ENCODE peak calls at places on chromosomes 6 and 20, in six cellular contexts. One of them, this sample, is unnamed.

GRCh38 chr6:54248994-54249393 is 59.2 kb upstream of the TINAG start:
- DNase-seq in tibial nerve: no peak
- DNase-seq in NCI-H345: no peak
- DNase-seq in occipital lobe: no peak
- DNase-seq in hippocampal formation: no peak
- DNase-seq in GM12865: no peak
- DNase-seq in this sample: no peak

GRCh38 chr6:46129634-46130505 is at the start of gene ENPP4:
- DNase-seq in tibial nerve: peak
- DNase-seq in NCI-H345: peak
- DNase-seq in occipital lobe: peak
- DNase-seq in hippocampal formation: peak
- DNase-seq in GM12865: peak
- DNase-seq in this sample: peak

GRCh38 chr6:64874776-64875175 is 832.2 kb downstream of the EYS start:
- DNase-seq in tibial nerve: no peak
- DNase-seq in NCI-H345: no peak
- DNase-seq in occipital lobe: no peak
- DNase-seq in hippocampal formation: no peak
- DNase-seq in GM12865: no peak
- DNase-seq in this sample: no peak

GRCh38 chr6:119739776-119740175 is 390.2 kb upstream of the MAN1A1 start:
- DNase-seq in tibial nerve: no peak
- DNase-seq in NCI-H345: no peak
- DNase-seq in occipital lobe: no peak
- DNase-seq in hippocampal formation: no peak
- DNase-seq in GM12865: no peak
- DNase-seq in this sample: peak

GRCh38 chr20:54995021-54995420 is 519.6 kb downstream of the DOK5 start:
- DNase-seq in tibial nerve: no peak
- DNase-seq in NCI-H345: no peak
- DNase-seq in occipital lobe: no peak
- DNase-seq in hippocampal formation: no peak
- DNase-seq in GM12865: no peak
- DNase-seq in this sample: no peak

GRCh38 chr6:110355031-110355430 is 3.1 kb downstream of the METTL24 start:
- DNase-seq in tibial nerve: no peak
- DNase-seq in NCI-H345: no peak
- DNase-seq in occipital lobe: no peak
- DNase-seq in hippocampal formation: no peak
- DNase-seq in GM12865: no peak
- DNase-seq in this sample: no peak

GRCh38 chr6:148294059-148294458 is 48.6 kb upstream of the SASH1 start:
- DNase-seq in tibial nerve: no peak
- DNase-seq in NCI-H345: no peak
- DNase-seq in occipital lobe: no peak
- DNase-seq in hippocampal formation: peak
- DNase-seq in GM12865: no peak
- DNase-seq in this sample: no peak

GRCh38 chr6:1917628-1918371 is 308.1 kb downstream of the FOXC1 start:
- DNase-seq in tibial nerve: no peak
- DNase-seq in NCI-H345: no peak
- DNase-seq in occipital lobe: peak
- DNase-seq in hippocampal formation: no peak
- DNase-seq in GM12865: no peak
- DNase-seq in this sample: no peak

GRCh38 chr6:111503194-111503593 is 20.2 kb upstream of the REV3L start:
- DNase-seq in tibial nerve: no peak
- DNase-seq in NCI-H345: no peak
- DNase-seq in occipital lobe: no peak
- DNase-seq in hippocampal formation: no peak
- DNase-seq in GM12865: no peak
- DNase-seq in this sample: no peak

GRCh38 chr20:48246391-48246790 is 461.1 kb upstream of the SULF2 start:
- DNase-seq in tibial nerve: no peak
- DNase-seq in NCI-H345: no peak
- DNase-seq in occipital lobe: no peak
- DNase-seq in hippocampal formation: no peak
- DNase-seq in GM12865: no peak
- DNase-seq in this sample: no peak

GRCh38 chr20:4957939-4958362 is 43.4 kb downstream of the SLC23A2 start:
- DNase-seq in tibial nerve: no peak
- DNase-seq in NCI-H345: no peak
- DNase-seq in occipital lobe: no peak
- DNase-seq in hippocampal formation: no peak
- DNase-seq in GM12865: peak
- DNase-seq in this sample: no peak